ENCODE peak calls at places on chromosomes 4 and X, in four cellular contexts. N is hypothalamus, B is ELR, W is T-helper 1 cell. L is an unnamed sample.
A peak's percentile ranks its signal among the peaks of the same experiment; 100 is the strongest.

GRCh38 chr4:72744103-72744725 is 175.2 kb upstream of the ADAMTS3 start:
- DNase-seq in B (no peak), W (no peak), N (no peak), L (no peak)

GRCh38 chr4:1207157-1207470 is 34.7 kb upstream of the SPON2 start:
- DNase-seq in N (no peak), B (no peak), W (no peak), L (no peak)

GRCh38 chr4:52028970-52029369 is 8.8 kb upstream of the LRRC66 start:
- DNase-seq in B (peak; percentile 85), N (no peak), W (no peak), L (no peak)

GRCh38 chrX:65451663-65452062 is 82.9 kb downstream of the LAS1L start:
- DNase-seq in B (peak; percentile 35), N (no peak), W (no peak), L (peak; percentile 11)

GRCh38 chrX:27675493-27675892 is 85.3 kb downstream of the DCAF8L2 start:
- DNase-seq in W (no peak), B (peak; percentile 2), N (no peak), L (peak; percentile 25)

GRCh38 chr4:32826169-32826568 is 2106.0 kb downstream of the PCDH7 start:
- DNase-seq in W (no peak), N (no peak), B (peak; percentile 26), L (peak; percentile 6)

GRCh38 chr4:140187316-140187695 is 33.3 kb upstream of the MAML3 start:
- DNase-seq in B (peak; percentile 20), N (no peak), W (no peak), L (no peak)

GRCh38 chrX:112769034-112769433 is 71.6 kb downstream of the AMOT start:
- DNase-seq in N (no peak), W (no peak), B (no peak), L (no peak)

GRCh38 chr4:100165809-100166208 is 24.5 kb downstream of the DDIT4L start:
- DNase-seq in N (no peak), W (no peak), B (no peak), L (no peak)